ENCODE peak calls at places on chromosome 19, in five cellular contexts. K, Y, T, V and X are unnamed samples.

GRCh38 chr19:3119782-3120380 is 16.0 kb upstream of the GNA15 start:
- DNase-seq in K (no peak), Y (no peak), T (no peak), V (no peak), X (no peak)

GRCh38 chr19:6890938-6891337 is 3.6 kb downstream of the ADGRE1 start:
- DNase-seq in K (no peak), Y (no peak), T (no peak), V (no peak), X (no peak)

GRCh38 chr19:45019187-45019586 is 17.9 kb downstream of the RELB start:
- DNase-seq in K (no peak), Y (no peak), T (no peak), V (no peak), X (no peak)

GRCh38 chr19:4425531-4425930 is 23.1 kb downstream of the CHAF1A start:
- DNase-seq in K (no peak), Y (peak; percentile 96), T (no peak), V (peak; percentile 27), X (no peak)

GRCh38 chr19:507286-508203 is at the start of gene TPGS1:
- DNase-seq in K (no peak), Y (peak; percentile 100), T (peak; percentile 84), V (peak; percentile 100), X (peak; percentile 99)

GRCh38 chr19:28170066-28170465 is 1042.9 kb downstream of the UQCRFS1 start:
- DNase-seq in K (no peak), Y (no peak), T (no peak), V (no peak), X (no peak)

GRCh38 chr19:8460516-8461298 is 15.9 kb downstream of the HNRNPM start:
- DNase-seq in K (no peak), Y (no peak), T (no peak), V (no peak), X (no peak)

GRCh38 chr19:7428651-7429113 is 60.2 kb downstream of the PEX11G start:
- DNase-seq in K (no peak), Y (no peak), T (no peak), V (no peak), X (no peak)

GRCh38 chr19:2809387-2810140 is 10.1 kb upstream of the ZNF554 start:
- DNase-seq in K (no peak), Y (no peak), T (no peak), V (no peak), X (no peak)

DNA sequence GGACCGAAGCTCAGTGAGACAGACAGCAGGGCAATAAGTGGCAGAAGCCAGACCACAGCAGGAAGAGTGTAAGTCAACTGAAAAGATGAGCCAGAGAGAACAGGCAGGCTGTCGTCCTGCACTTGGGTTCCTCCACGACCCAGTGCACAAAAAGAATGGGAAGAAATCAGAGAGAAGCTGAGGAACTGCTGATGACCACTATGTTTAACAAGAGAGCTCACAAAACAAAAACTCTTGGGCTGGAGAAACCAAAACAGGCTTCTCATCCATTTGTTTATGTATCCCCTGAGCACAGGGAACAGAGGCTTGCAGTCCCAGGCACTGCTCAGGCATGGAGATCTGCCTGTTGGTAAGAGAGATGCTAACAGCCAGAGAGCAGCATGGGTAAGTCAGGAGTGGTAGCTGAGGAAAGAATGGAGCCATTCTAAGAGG is 14.0 kb downstream of the AKAP8L start:
- DNase-seq in K (no peak), Y (no peak), T (no peak), V (peak; percentile 14), X (no peak)
- H3K4ac ChIP-seq in K (no peak overlapping the region), Y (no peak overlapping the region), T (no peak overlapping the region), V (no peak overlapping the region), X (no peak overlapping the region)

GRCh38 chr19:55820037-55820436 is 11.8 kb downstream of the NLRP11 start:
- DNase-seq in K (no peak), Y (no peak), T (no peak), V (no peak), X (no peak)
- H3K9me3 ChIP-seq in K (peaks cover 65% of the 10 kb centered on the region), Y (peaks cover 12% of the 10 kb centered on the region), T (peaks cover 70% of the 10 kb centered on the region), V (peaks cover 16% of the 10 kb centered on the region), X (no peaks in the 10 kb centered on the region)

DNA sequence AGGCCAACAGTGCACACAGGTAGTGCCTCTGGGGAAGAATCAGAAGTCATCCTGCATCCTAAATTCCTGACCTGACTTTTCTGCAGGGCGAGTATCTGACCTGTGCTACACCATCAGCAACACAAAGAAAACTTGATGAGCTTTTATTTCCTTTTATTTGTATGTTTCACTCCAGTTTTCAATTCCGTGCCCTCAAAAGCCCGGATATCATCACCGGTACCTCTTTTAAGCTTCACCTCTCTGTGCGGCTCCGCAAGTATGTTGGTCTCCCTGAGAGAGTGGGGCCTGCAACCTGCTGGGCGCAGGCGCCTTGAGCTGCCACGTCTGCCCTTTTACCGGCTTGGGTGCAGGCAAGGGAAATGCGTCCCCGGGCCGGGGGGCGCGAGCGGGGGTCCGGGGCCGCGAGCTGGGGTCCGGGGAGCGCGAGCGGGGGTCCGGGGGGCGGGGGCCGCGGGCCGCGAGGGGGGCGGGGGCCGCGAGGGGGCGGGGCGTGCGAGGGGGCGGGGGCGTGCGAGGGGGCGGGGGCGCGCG is 4.3 kb upstream of the DUXA start:
- DNase-seq in K (peak; percentile 15), Y (peak; percentile 39), T (peak; percentile 75), V (peak; percentile 37), X (peak; percentile 48)
- H2BK15ac ChIP-seq in K (no peak overlapping the region), Y (no peak overlapping the region), T (no peak overlapping the region), V (no peak overlapping the region), X (no peak overlapping the region)

DNA sequence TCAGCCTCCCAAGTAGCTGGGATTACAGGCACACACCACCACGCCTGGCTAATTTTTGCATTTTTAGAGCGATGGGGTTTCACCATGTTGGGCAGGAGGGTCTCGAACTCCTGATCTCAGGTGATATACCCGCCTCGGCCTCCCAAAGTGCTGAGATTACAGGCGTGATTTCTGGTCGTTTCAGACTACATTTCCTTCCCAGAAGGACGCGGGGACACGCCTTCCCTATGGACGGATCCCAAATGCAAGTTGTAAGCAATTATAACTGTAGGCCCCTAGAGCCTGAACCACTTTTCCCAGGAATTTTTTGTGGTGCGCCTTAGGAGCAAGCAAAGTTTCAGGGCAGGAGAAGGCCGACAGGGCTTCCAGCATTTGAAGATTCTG is 17.8 kb upstream of the ZNF331 start:
- DNase-seq in K (no peak), Y (no peak), T (no peak), V (no peak), X (no peak)
- H3K4ac ChIP-seq in K (peak overlapping the region; percentile 27), Y (peak overlapping the region; percentile 79), T (no peak overlapping the region), V (peak overlapping the region; percentile 79), X (no peak overlapping the region)

DNA sequence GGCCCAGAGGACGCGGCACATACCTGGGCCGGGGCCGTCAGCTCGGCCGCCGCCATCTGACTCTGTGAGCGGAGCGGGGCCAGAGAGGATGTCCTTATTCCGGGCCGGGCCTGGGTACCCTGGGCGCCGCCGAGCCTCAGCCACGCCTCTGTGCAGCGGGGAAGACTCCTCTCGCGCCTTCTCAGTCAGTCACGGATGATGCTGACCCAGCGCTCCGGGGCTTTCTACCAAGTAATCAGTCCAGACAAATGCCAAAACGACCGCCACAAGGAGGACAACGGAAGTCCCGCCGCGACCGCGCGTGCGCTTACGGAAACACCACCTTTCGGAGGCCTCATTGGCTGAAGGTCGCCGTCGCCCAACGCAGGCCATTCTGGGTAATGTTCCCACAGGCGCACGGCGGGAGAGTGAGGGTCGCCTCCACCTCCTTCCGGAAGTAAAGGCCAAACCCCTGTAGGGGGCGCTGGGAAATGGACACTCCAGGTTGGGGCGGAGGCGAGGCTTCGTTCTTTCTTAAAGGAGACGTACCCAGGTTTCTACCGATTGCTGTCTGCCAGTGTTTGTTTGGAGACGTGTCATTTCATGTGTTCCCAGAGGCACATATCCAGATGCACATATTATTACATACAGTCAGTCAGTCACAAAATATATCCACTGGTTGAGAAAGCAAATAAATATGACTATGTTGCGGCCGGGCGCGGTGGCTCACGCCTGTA is at the start of gene ZNF256:
- DNase-seq in K (peak; percentile 91), Y (peak; percentile 93), T (peak; percentile 98), V (peak; percentile 95), X (peak; percentile 92)
- H3K9me3 ChIP-seq in K (peaks cover 29% of the 10 kb centered on the region), Y (peaks cover 37% of the 10 kb centered on the region), T (peaks cover 4% of the 10 kb centered on the region), V (peaks cover 31% of the 10 kb centered on the region), X (peaks cover 27% of the 10 kb centered on the region)

GRCh38 chr19:49635530-49636229 is 4.3 kb downstream of the RRAS start:
- DNase-seq in K (no peak), Y (peak; percentile 50), T (no peak), V (peak; percentile 61), X (no peak)

GRCh38 chr19:49638360-49638759 is 1.6 kb downstream of the RRAS start:
- DNase-seq in K (no peak), Y (no peak), T (no peak), V (peak; percentile 66), X (no peak)

GRCh38 chr19:49639401-49640112 is 386 bp downstream of the RRAS start:
- DNase-seq in K (no peak), Y (no peak), T (no peak), V (peak; percentile 29), X (peak; percentile 33)

GRCh38 chr19:49636230-49636932 is 3.6 kb downstream of the RRAS start:
- DNase-seq in K (no peak), Y (no peak), T (no peak), V (peak; percentile 7), X (no peak)

GRCh38 chr19:49637865-49638350 is 2.0 kb downstream of the RRAS start:
- DNase-seq in K (peak; percentile 31), Y (peak; percentile 62), T (peak; percentile 86), V (peak; percentile 83), X (no peak)
- H2BK15ac ChIP-seq in K (peak overlapping the region; percentile 72), Y (no peak overlapping the region), T (no peak overlapping the region), V (peak overlapping the region; percentile 75), X (peak overlapping the region; percentile 94)